ENCODE peak calls at places on chromosomes 6 and 20, in four cellular contexts. U is GM20000, E is cardiac fibroblast, Y is left cardiac atrium. L is an unnamed sample.

GRCh38 chr6:136552054-136552453 is 1.8 kb upstream of the MAP7 start:
- DNase-seq in Y (no peak), U (no peak), E (no peak), L (no peak)

GRCh38 chr6:115398607-115399006 is 662.1 kb downstream of the FRK start:
- DNase-seq in Y (no peak), U (no peak), E (no peak), L (no peak)

GRCh38 chr20:11140359-11140758 is 466.6 kb upstream of the JAG1 start:
- DNase-seq in U (no peak), Y (no peak), E (peak), L (no peak)

GRCh38 chr6:56714273-56714672 is 71.6 kb upstream of the DST start:
- DNase-seq in U (peak), Y (no peak), E (no peak), L (no peak)

GRCh38 chr6:169950558-169950957 is 199.1 kb downstream of the ERMARD start:
- DNase-seq in U (no peak), Y (no peak), E (peak), L (no peak)

GRCh38 chr6:133208183-133208755 is 32.9 kb upstream of the EYA4 start:
- DNase-seq in E (no peak), U (no peak), Y (no peak), L (no peak)

GRCh38 chr6:44977406-44977740 is 350.8 kb upstream of the RUNX2 start:
- DNase-seq in Y (no peak), U (no peak), E (no peak), L (no peak)

GRCh38 chr6:54980511-54981275 is 134.1 kb downstream of the FAM83B start:
- DNase-seq in U (no peak), Y (no peak), E (peak), L (no peak)

GRCh38 chr6:35062676-35063574 is 78.2 kb downstream of the TCP11 start:
- DNase-seq in E (no peak), U (no peak), Y (no peak), L (no peak)

GRCh38 chr6:137881522-137881886 is 14.4 kb downstream of the TNFAIP3 start:
- DNase-seq in Y (no peak), U (no peak), E (no peak), L (no peak)

GRCh38 chr6:22636450-22636849 is 67.1 kb downstream of the HDGFL1 start:
- DNase-seq in E (no peak), U (no peak), Y (no peak), L (no peak)

GRCh38 chr6:77620290-77620882 is 32.5 kb upstream of the MEI4 start:
- DNase-seq in E (no peak), Y (no peak), U (no peak), L (no peak)

GRCh38 chr6:54010340-54011276 is 100.6 kb upstream of the MLIP start:
- DNase-seq in E (peak), Y (no peak), U (no peak), L (no peak)

GRCh38 chr6:116200619-116201249 is 53.1 kb downstream of the TSPYL4 start:
- DNase-seq in Y (no peak), U (no peak), E (no peak), L (no peak)

GRCh38 chr6:73798592-73798991 is 102.6 kb downstream of the CD109 start:
- DNase-seq in E (peak), U (peak), Y (peak), L (no peak)

GRCh38 chr20:46256293-46256692 is 52.0 kb downstream of the CDH22 start:
- DNase-seq in Y (no peak), E (no peak), U (no peak), L (no peak)

GRCh38 chr6:22785036-22785435 is 215.7 kb downstream of the HDGFL1 start:
- DNase-seq in E (peak), U (no peak), Y (no peak), L (no peak)

GRCh38 chr6:135665935-135666334 is 168.4 kb upstream of the AHI1 start:
- DNase-seq in U (no peak), E (no peak), Y (no peak), L (no peak)

GRCh38 chr6:142902636-142903053 is 42.3 kb downstream of the HIVEP2 start:
- DNase-seq in E (peak), Y (peak), U (peak), L (peak)

GRCh38 chr6:43796910-43797890 is 27.2 kb downstream of the VEGFA start:
- DNase-seq in Y (peak), E (no peak), U (no peak), L (no peak)

GRCh38 chr6:31395832-31396231 is 7.6 kb upstream of the MICA start:
- DNase-seq in U (no peak), E (no peak), Y (no peak), L (no peak)

GRCh38 chr6:118890997-118891790 is 2.8 kb upstream of the ASF1A start:
- DNase-seq in Y (no peak), E (no peak), U (no peak), L (no peak)

GRCh38 chr6:160926281-160927276 is 65.0 kb upstream of the MAP3K4 start:
- DNase-seq in Y (no peak), E (no peak), U (no peak), L (no peak)

GRCh38 chr6:87241304-87241703 is 81.1 kb upstream of the SMIM8 start:
- DNase-seq in Y (no peak), U (no peak), E (no peak), L (no peak)

L was measured in activated T-helper 1 cell treated with anti-CD3 and anti-CD28 coated beads, Interleukin-12 subunit alpha, Interleukin-12 subunit beta, Interleukin-2, Interleukin-4 antibody, amounts not matched to agents 30 ng/mL and 10 ng/mL and 1 ng/mL, durations not matched to agents 14 hours and 24 hours and 36 hours.